ENCODE peak calls at places on chromosomes 1 and 21, in six cellular contexts. Q, S, M, R, L and T are unnamed samples.

GRCh38 chr1:222028151-222028550 is 286.3 kb upstream of the DUSP10 start:
- DNase-seq in M (no peak), S (no peak), R (no peak), Q (no peak), L (no peak), T (no peak)

GRCh38 chr1:59509341-59509869 is 212.5 kb downstream of the FGGY start:
- DNase-seq in L (no peak), Q (no peak), M (no peak), S (no peak), R (no peak), T (no peak)

GRCh38 chr21:34885636-34886553 is 163.2 kb downstream of the RUNX1 start:
- DNase-seq in S (no peak), L (no peak), Q (no peak), R (peak; percentile 43), M (peak; percentile 47), T (no peak)

GRCh38 chr1:44405804-44406743 is 1.0 kb downstream of the RNF220 start:
- DNase-seq in L (no peak), S (no peak), M (no peak), R (peak; percentile 30), Q (no peak), T (no peak)

GRCh38 chr1:67004176-67004575 is 49.8 kb downstream of the SLC35D1 start:
- DNase-seq in S (no peak), L (no peak), M (no peak), R (no peak), Q (no peak), T (no peak)

GRCh38 chr1:902023-902422 is 21.7 kb upstream of the SAMD11 start:
- DNase-seq in R (no peak), L (no peak), Q (no peak), M (no peak), S (peak; percentile 9), T (no peak)

GRCh38 chr1:119000371-119001180 is 12.4 kb upstream of the TBX15 start:
- DNase-seq in S (no peak), Q (no peak), R (peak; percentile 77), M (no peak), L (no peak), T (no peak)

GRCh38 chr1:161020573-161021167 is at the start of gene F11R:
- DNase-seq in Q (peak; percentile 87), L (no peak), S (peak; percentile 89), M (peak; percentile 71), R (peak; percentile 45), T (peak; percentile 86)

GRCh38 chr1:119516680-119517079 is 9.7 kb downstream of the HSD3B1 start:
- DNase-seq in S (no peak), M (no peak), R (no peak), L (no peak), Q (no peak), T (no peak)

GRCh38 chr1:214864896-214865688 is 217.4 kb upstream of the KCNK2 start:
- DNase-seq in M (no peak), Q (peak; percentile 70), L (peak; percentile 69), R (peak; percentile 79), S (no peak), T (peak; percentile 33)

GRCh38 chr21:46253610-46254124 is 25.1 kb upstream of the LSS start:
- DNase-seq in S (peak; percentile 40), Q (no peak), M (no peak), R (peak; percentile 19), L (no peak), T (no peak)

GRCh38 chr21:44751799-44752636 is 40.6 kb upstream of the TSPEAR start:
- DNase-seq in R (no peak), Q (no peak), L (no peak), M (no peak), S (no peak), T (no peak)

GRCh38 chr1:42806593-42806992 is 10.3 kb upstream of the ERMAP start:
- DNase-seq in S (no peak), L (no peak), R (no peak), Q (no peak), M (no peak), T (no peak)

GRCh38 chr1:53699981-53700380 is 39.0 kb downstream of the GLIS1 start:
- DNase-seq in R (no peak), M (no peak), S (no peak), Q (no peak), L (no peak), T (no peak)

GRCh38 chr1:243559575-243560172 is 290.4 kb downstream of the AKT3 start:
- DNase-seq in S (no peak), Q (no peak), R (peak; percentile 24), L (peak; percentile 28), M (no peak), T (no peak)

GRCh38 chr1:120179420-120180348 is 3.4 kb upstream of the SEC22B start:
- DNase-seq in Q (peak; percentile 24), S (no peak), R (peak; percentile 81), L (peak; percentile 88), M (no peak), T (no peak)

GRCh38 chr1:228751360-228752098 is 16.2 kb downstream of the RHOU start:
- DNase-seq in L (no peak), Q (no peak), M (no peak), R (no peak), S (no peak), T (no peak)

DNA sequence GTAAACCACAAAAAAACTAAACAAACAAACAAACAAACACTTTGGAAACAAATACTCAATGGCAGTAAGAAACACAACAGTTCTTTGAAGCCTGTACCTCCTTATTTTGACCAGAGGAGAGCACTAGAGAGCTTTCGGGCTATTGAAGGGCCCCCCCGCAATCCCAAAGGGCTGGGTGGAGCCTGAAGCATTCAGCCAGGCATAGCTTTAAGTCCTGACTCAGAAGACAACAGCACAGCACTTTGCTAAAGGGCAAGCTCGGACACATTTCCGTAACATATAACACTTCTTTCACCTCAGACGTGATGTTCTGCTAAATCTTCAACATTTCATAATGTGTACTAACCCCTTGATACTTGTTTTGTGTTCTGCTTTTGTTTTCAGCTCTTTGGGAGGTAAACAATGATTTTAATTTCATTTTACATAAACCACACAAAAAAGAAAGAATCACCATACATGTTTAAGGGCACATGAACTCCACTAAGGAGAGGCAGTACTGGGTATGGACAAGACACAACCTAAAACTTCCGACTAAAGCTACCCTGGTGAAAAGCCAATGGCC is 9.7 kb upstream of the SHCBP1L start:
- DNase-seq in M (peak; percentile 95), S (peak; percentile 89), Q (peak; percentile 88), L (peak; percentile 77), R (peak; percentile 97), T (peak; percentile 70)
- H3K9ac ChIP-seq in M (peak overlapping the region; percentile 33), S (no peak overlapping the region), Q (peak overlapping the region; percentile 59), L (peak overlapping the region; percentile 76), R (peak overlapping the region; percentile 77), T (peak overlapping the region; percentile 33)

GRCh38 chr1:179187708-179188471 is 41.6 kb downstream of the ABL2 start:
- DNase-seq in S (no peak), R (no peak), Q (no peak), L (no peak), M (no peak), T (no peak)
- H3K79me2 ChIP-seq in S (peaks cover 16% of the 10 kb centered on the region), R (peaks cover 95% of the 10 kb centered on the region), Q (peaks cover 37% of the 10 kb centered on the region), L (peaks cover 66% of the 10 kb centered on the region), M (peaks cover 47% of the 10 kb centered on the region), T (peaks cover 21% of the 10 kb centered on the region)

GRCh38 chr1:201501812-201502510 is 5.0 kb downstream of the CSRP1 start:
- DNase-seq in S (no peak), Q (no peak), L (no peak), M (no peak), R (peak; percentile 1), T (no peak)
- H2AFZ ChIP-seq in S (no peak overlapping the region), Q (no peak overlapping the region), L (no peak overlapping the region), M (no peak overlapping the region), R (no peak overlapping the region), T (no peak overlapping the region)

DNA sequence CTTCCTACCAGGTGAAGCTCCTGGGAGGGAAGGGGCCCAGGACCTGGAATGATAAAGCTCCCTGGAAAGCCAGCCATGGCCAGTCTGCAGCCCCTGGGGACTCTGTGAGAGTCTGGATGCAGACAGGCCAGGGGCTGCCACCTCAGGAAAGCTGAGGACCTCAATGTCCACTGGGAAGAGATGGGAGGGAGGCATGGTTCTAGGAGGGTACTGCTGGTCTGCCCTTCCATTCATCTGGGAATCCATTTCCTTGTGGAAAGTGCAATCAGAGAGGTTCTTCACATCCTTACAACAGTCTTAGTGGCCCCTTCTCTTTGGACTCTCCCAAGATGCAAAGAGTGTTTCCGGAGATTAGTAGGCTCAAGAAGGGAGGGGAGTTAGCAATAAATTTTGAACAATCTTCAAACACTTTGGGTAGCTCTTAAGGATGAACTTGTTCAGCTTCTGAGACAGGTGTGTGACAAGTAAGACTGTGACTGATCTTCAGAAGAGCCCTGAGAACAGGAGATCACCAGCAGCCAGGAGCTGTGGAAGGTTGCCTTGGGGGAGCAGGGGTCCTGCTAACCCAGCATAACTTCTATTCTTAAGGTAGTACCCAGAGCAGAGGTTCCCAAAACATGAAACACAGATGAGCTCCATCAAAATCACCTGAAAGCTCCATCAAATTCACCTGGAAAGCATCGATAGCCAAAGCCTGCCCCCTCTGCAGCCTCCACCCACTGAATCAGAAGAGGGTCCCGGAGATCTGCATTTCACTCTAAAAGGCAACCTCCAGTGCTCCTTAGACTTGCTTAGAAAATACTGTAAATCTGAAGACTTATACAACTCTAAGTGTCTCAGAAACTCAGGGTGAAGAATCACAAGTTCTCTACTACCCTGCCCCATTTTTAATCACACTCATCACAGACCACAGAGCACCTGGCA is 616 bp upstream of the LAX1 start:
- DNase-seq in R (no peak), S (peak; percentile 12), L (no peak), Q (no peak), M (peak; percentile 53), T (no peak)
- H3K9ac ChIP-seq in R (no peak overlapping the region), S (no peak overlapping the region), L (no peak overlapping the region), Q (no peak overlapping the region), M (peak overlapping the region; percentile 93), T (no peak overlapping the region)

DNA sequence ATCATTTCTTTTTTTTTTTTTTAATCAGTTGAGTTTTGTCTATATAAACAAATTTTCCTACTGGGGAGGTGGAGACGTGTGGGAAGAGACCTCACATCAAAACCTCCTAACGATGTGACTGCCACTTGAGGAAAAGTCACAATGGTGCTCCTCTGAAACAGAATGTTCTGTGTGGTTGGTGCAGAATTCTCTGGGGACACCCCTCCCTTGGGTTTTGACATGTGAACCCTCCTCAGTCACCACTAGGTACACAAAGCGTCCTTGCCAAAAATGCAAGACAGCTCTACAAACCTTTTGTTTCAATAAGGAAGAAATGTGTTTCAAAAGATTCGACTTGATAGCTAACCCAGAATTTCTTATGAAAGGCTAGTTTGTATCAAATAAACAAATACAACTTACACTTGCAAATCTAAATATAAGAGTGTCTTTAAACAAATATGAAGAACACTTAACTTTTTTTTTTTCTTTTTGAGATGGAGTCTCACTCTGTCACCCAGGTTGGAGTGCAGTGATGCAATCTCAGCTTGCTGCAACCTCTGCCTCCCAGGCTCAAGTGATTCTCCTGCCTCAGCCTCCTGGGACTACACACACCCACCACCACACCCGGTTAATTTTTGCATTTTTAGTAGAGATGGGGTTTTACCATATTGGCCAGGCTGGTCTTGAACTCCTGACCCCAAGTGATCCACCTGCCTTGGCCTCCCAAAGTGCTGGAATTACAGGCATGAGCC is 9.3 kb downstream of the SLC25A24 start:
- DNase-seq in L (no peak), S (peak; percentile 26), Q (no peak), M (no peak), R (no peak), T (no peak)
- H3K79me2 ChIP-seq in L (peaks cover 97% of the 10 kb centered on the region), S (no peaks in the 10 kb centered on the region), Q (peaks cover 99% of the 10 kb centered on the region), M (no peaks in the 10 kb centered on the region), R (peaks cover 98% of the 10 kb centered on the region), T (peaks cover 89% of the 10 kb centered on the region)